ENCODE peak calls at places on chromosomes 11 and 22, in nine cellular contexts. B is endothelial cell; Y is stimulated activated CD4-positive, alpha-beta T cell treated with anti-CD3 and anti-CD28 coated beads, Interleukin-15, amount 100 ng/mL, for 24 hours; H is Karpas-422; C is posterior cingulate gyrus; R is naive thymus-derived CD4-positive, alpha-beta T cell; U is Caco-2; L is activated CD4-positive, alpha-beta memory T cell treated with anti-CD3 and anti-CD28 coated beads, Interleukin-2, amount 10 ng/mL, durations not matched to agents 7 days and 5 days; O is IMR-90. V is an unnamed sample.

GRCh38 chr11:8531312-8531711 is 62.7 kb downstream of the STK33 start:
- DNase-seq in B (no peak), U (no peak), Y (no peak), H (no peak), C (no peak), R (no peak), O (no peak), L (no peak), V (no peak)

GRCh38 chr11:16607675-16608644 is 130.5 kb upstream of the C11orf58 start:
- DNase-seq in B (peak; percentile 58), H (no peak), R (no peak), L (no peak), Y (peak; percentile 5), C (peak; percentile 46), O (peak; percentile 89), U (peak; percentile 70), V (peak; percentile 71)

GRCh38 chr22:49958961-49959781 is 1.4 kb upstream of the PIM3 start:
- DNase-seq in O (no peak), R (no peak), Y (peak; percentile 23), H (no peak), U (no peak), C (no peak), B (no peak), L (no peak), V (no peak)

GRCh38 chr11:75241036-75241905 is 697 bp downstream of the TPBGL start:
- DNase-seq in H (no peak), L (peak; percentile 89), Y (peak; percentile 89), U (peak; percentile 88), C (peak; percentile 73), B (peak; percentile 98), O (peak; percentile 80), R (peak; percentile 83), V (peak; percentile 76)

GRCh38 chr22:20559174-20559760 is 51.9 kb downstream of the MED15 start:
- DNase-seq in B (no peak), C (no peak), R (no peak), Y (no peak), H (no peak), U (no peak), L (no peak), O (no peak), V (no peak)

GRCh38 chr22:35114296-35114980 is 48.5 kb downstream of the ISX start:
- DNase-seq in H (no peak), L (no peak), R (no peak), O (no peak), C (no peak), Y (no peak), B (no peak), U (no peak), V (no peak)

GRCh38 chr22:24370426-24370825 is 57.0 kb upstream of the ADORA2A start:
- DNase-seq in O (no peak), U (no peak), H (no peak), L (no peak), C (no peak), R (no peak), Y (no peak), B (no peak), V (no peak)

GRCh38 chr22:21937041-21937820 is 15.4 kb downstream of the PPM1F start:
- DNase-seq in L (no peak), B (no peak), H (no peak), U (no peak), C (peak; percentile 51), R (no peak), Y (no peak), O (no peak), V (no peak)

GRCh38 chr22:40829131-40829530 is 10.0 kb upstream of the SLC25A17 start:
- DNase-seq in H (no peak), C (no peak), R (no peak), L (no peak), B (no peak), O (no peak), U (no peak), Y (no peak), V (no peak)

GRCh38 chr11:123338266-123338800 is 91.7 kb upstream of the GRAMD1B start:
- DNase-seq in Y (peak; percentile 10), R (no peak), B (no peak), L (no peak), C (no peak), U (no peak), O (no peak), H (no peak), V (no peak)